ENCODE peak calls at places on chromosomes 11 and 22, in seven cellular contexts. J is HCT116, Y is HepG2, H is Panc1, I is GM12878, G is SK-N-SH, Q is K562. K is an unnamed sample. For H3K36me3, the result is how much of the 10 kb centered on the place peaks cover.

GRCh38 chr11:34356576-34356917 is 1.3 kb downstream of the ABTB2 start:
- DNase-seq in J (no peak), Y (no peak), H (no peak), I (no peak), G (no peak), Q (no peak), K (peak)

GRCh38 chr11:62505112-62505783 is 41.4 kb downstream of the AHNAK start:
- DNase-seq in J (no peak), Y (no peak), H (no peak), I (no peak), G (no peak), Q (peak), K (peak)

GRCh38 chr11:65262381-65262680 is 569 bp downstream of the POLA2 start:
- DNase-seq in J (no peak), Y (no peak), H (no peak), I (no peak), G (no peak), Q (no peak), K (no peak)

GRCh38 chr11:7046474-7046873 is 26.2 kb downstream of the NLRP14 start:
- DNase-seq in J (no peak), Y (no peak), H (no peak), I (no peak), G (no peak), Q (no peak), K (no peak)

GRCh38 chr11:66230171-66230570 is 38.3 kb upstream of the RAB1B start:
- DNase-seq in J (no peak), Y (no peak), H (no peak), I (no peak), G (no peak), Q (no peak), K (no peak)

GRCh38 chr11:128473631-128474030 is 113.7 kb downstream of the ETS1 start:
- DNase-seq in J (no peak), Y (no peak), H (no peak), I (peak), G (no peak), Q (no peak), K (no peak)

GRCh38 chr11:70135142-70136132 is 57.3 kb downstream of the ANO1 start:
- DNase-seq in J (no peak), Y (no peak), H (no peak), I (no peak), G (no peak), Q (no peak), K (no peak)

GRCh38 chr11:100788561-100788960 is 101.5 kb downstream of the ARHGAP42 start:
- DNase-seq in J (no peak), Y (no peak), H (no peak), I (no peak), G (no peak), Q (no peak), K (no peak)

GRCh38 chr11:1742869-1743586 is 7.4 kb downstream of the IFITM10 start:
- DNase-seq in J (no peak), Y (no peak), H (no peak), I (no peak), G (no peak), Q (no peak), K (no peak)

GRCh38 chr11:19806251-19806650 is 93.6 kb downstream of the NAV2 start:
- DNase-seq in J (no peak), Y (no peak), H (no peak), I (no peak), G (no peak), Q (no peak), K (no peak)

GRCh38 chr11:19805346-19805745 is 92.7 kb downstream of the NAV2 start:
- DNase-seq in J (no peak), Y (no peak), H (no peak), I (no peak), G (no peak), Q (no peak), K (no peak)

GRCh38 chr11:19810852-19811251 is 98.2 kb downstream of the NAV2 start:
- DNase-seq in J (no peak), Y (no peak), H (no peak), I (no peak), G (no peak), Q (no peak), K (no peak)

GRCh38 chr11:19805827-19806226 is 93.2 kb downstream of the NAV2 start:
- DNase-seq in J (no peak), Y (no peak), H (no peak), I (no peak), G (no peak), Q (no peak), K (no peak)

DNA sequence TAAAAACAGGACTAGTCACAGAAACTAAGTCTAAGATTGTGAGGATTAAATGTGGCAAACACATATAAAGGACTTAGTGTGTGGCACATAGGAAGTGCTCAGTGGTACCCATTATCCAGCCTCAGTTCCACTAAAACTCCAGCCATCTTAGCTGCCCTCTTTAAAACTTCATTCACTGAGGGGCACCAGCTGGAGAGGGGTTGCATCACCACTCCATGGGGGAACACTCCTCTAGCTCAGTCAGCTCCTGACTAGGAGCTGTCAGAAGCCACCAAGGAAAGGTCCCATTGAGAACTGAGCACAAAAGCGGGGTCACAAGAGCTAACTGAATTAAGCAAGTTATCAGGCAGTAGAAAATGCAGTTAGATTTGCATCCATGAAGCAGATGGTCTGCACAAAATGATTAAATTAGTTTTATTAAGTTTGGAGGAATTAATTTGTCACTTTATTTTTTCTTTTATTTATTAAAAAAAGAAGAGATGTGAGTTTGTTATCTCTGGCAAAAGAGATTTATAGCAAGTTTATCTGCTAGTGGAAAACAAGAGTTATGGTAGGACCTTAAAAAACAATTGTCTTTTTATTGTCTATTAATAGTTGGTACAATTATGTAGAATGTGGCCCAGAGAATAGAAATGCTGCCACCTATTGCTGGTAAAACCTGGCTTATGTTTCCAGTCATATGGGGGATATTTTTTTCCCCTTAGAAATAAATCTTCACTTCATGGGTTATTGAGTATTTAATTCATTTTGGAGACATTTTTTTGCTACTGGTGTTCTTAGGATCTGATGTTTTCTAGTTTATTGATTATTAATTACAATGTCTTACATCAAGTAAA is 95.7 kb downstream of the NAV2 start:
- DNase-seq in J (no peak), Y (no peak), H (no peak), I (no peak), G (peak), Q (no peak), K (no peak)
- H3K36me3 ChIP-seq in J (under half), Y (under half), H (under half), I (under half), G (under half), Q (under half), K (under half)

GRCh38 chr22:49972163-49973017 is 11.8 kb downstream of the PIM3 start:
- DNase-seq in J (no peak), Y (no peak), H (no peak), I (no peak), G (peak), Q (no peak), K (no peak)
- TF ChIP-seq REST in J (no peak), Y (no peak), H (no peak), I (no peak), G (no peak), Q (no peak), K (no peak)

GRCh38 chr22:22896601-22897000 is 9.0 kb downstream of the IGLL5 start:
- DNase-seq in J (no peak), Y (no peak), H (no peak), I (no peak), G (no peak), Q (peak), K (no peak)
- H3K36me3 ChIP-seq in J (under half), Y (under half), H (under half), I (under half), G (under half), Q (under half), K (under half)

GRCh38 chr22:49623715-49624114 is 204.0 kb downstream of the BRD1 start:
- DNase-seq in J (no peak), Y (no peak), H (no peak), I (no peak), G (no peak), Q (no peak), K (no peak)
- TF ChIP-seq REST in J (no peak), Y (no peak), H (no peak), I (no peak), G (no peak), Q (no peak), K (no peak)

GRCh38 chr11:127058524-127058923 is 58.0 kb upstream of the KIRREL3 start:
- DNase-seq in J (no peak), Y (no peak), H (no peak), I (no peak), G (no peak), Q (no peak), K (no peak)
- H3K36me3 ChIP-seq in J (under half), Y (under half), H (under half), I (under half), G (under half), Q (under half), K (under half)

DNA sequence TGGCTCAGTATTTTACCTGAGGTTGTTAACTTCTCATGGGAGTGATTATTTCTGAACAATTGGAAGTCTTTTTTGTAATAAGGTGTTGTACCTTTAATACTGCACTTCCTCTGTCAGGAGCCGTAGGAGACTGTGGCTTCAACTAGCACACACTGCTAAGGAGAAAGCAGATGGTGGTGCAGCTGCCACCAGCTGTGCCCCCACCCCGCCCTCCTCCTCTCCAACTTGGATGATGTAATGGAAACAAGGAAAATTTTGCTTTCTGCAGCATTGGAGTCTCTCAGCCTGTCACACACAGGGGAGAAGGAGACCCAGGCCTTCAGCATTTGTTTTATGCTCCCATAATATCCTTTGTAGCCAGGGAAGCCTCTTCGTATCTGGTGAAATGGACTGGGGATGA is 91.2 kb downstream of the TEAD1 start:
- DNase-seq in J (no peak), Y (no peak), H (no peak), I (no peak), G (no peak), Q (no peak), K (no peak)
- TF ChIP-seq REST in J (no peak), Y (no peak), H (no peak), I (no peak), G (no peak), Q (no peak), K (no peak)

DNA sequence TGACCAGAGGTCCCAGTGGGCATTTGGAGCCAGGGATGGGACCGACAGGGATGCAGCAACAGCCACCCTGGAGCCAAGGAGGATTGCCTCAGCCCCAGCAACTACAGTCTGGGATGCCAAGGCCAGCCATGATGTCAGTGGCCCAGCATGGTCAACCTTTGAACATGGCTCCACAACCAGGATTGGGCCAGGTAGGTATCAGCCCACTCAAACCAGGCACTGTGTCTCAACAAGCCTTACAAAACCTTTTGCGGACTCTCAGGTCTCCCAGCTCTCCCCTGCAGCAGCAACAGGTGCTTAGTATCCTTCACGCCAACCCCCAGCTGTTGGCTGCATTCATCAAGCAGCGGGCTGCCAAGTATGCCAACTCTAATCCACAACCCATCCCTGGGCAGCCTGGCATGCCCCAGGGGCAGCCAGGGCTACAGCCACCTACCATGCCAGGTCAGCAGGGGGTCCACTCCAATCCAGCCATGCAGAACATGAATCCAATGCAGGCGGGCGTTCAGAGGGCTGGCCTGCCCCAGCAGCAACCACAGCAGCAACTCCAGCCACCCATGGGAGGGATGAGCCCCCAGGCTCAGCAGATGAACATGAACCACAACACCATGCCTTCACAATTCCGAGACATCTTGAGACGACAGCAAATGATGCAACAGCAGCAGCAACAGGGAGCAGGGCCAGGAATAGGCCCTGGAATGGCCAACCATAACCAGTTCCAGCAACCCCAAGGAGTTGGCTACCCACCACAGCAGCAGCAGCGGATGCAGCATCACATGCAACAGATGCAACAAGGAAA is 27.3 kb upstream of the L3MBTL2 start:
- DNase-seq in J (no peak), Y (no peak), H (no peak), I (no peak), G (no peak), Q (no peak), K (no peak)
- H3K36me3 ChIP-seq in J (under half), Y (under half), H (under half), I (under half), G (under half), Q (half or more), K (under half)

GRCh38 chr11:132008872-132009271 is 638.5 kb downstream of the NTM start:
- DNase-seq in J (no peak), Y (no peak), H (no peak), I (no peak), G (no peak), Q (no peak), K (peak)

GRCh38 chr11:132008226-132008625 is 637.8 kb downstream of the NTM start:
- DNase-seq in J (no peak), Y (no peak), H (no peak), I (no peak), G (no peak), Q (no peak), K (no peak)

GRCh38 chr11:132005874-132006273 is 635.5 kb downstream of the NTM start:
- DNase-seq in J (no peak), Y (no peak), H (no peak), I (no peak), G (no peak), Q (no peak), K (no peak)

DNA sequence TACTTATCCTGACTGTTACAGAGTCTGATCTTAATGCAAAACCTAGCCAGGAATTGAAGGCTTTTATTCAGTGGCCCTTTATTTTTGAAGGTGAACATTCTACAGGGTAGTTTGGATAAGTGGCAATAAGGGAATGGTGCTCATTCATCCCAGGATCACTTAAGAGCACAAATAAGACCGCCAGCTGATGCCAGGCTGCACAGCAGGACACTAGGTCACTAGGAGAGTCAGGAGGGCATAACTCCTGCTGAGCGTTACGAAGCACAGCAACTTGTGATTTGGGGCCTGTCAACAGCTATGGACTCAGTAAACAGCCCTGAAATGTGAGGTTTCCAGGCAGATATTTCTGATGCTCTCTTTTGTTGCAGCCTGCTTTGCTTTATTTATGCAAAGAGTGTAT is 636.8 kb downstream of the NTM start:
- DNase-seq in J (no peak), Y (no peak), H (no peak), I (no peak), G (no peak), Q (no peak), K (no peak)
- TF ChIP-seq REST in J (no peak), Y (no peak), H (no peak), I (no peak), G (no peak), Q (no peak), K (no peak)

K was measured in GM23338.